ENCODE peak calls at places on chromosomes 1 and 21, in nine cellular contexts. O, G, W, S, R, D, A, H and N are unnamed samples.

GRCh38 chr21:38048241-38048640 is 132.0 kb upstream of the KCNJ6 start:
- DNase-seq in O (no peak), S (no peak), H (no peak), R (no peak), W (no peak), D (no peak), A (peak; percentile 98), G (no peak), N (no peak)

GRCh38 chr1:107661142-107661541 is 303.8 kb downstream of the VAV3 start:
- DNase-seq in D (no peak), A (no peak), W (no peak), S (no peak), R (no peak), O (no peak), G (no peak), H (no peak), N (no peak)

GRCh38 chr1:118884946-118885345 is 103.2 kb downstream of the TBX15 start:
- DNase-seq in W (no peak), A (no peak), R (no peak), O (no peak), G (no peak), S (no peak), D (no peak), H (no peak), N (no peak)

GRCh38 chr1:224592636-224593579 is 23.2 kb upstream of the CNIH3 start:
- DNase-seq in G (no peak), H (no peak), W (no peak), O (peak; percentile 94), S (no peak), D (no peak), R (no peak), A (no peak), N (no peak)

GRCh38 chr1:87712261-87712674 is 383.6 kb downstream of the LMO4 start:
- DNase-seq in W (no peak), H (no peak), R (no peak), A (no peak), D (no peak), O (no peak), G (peak; percentile 7), S (no peak), N (no peak)

GRCh38 chr1:43650306-43650941 is 475 bp downstream of the KDM4A start:
- DNase-seq in W (peak; percentile 84), A (peak; percentile 99), S (peak; percentile 83), O (peak; percentile 99), R (peak; percentile 96), H (peak; percentile 97), D (peak; percentile 89), G (peak; percentile 98), N (peak; percentile 97)

GRCh38 chr1:15178571-15179484 is 25.3 kb downstream of the TMEM51 start:
- DNase-seq in G (peak; percentile 86), O (peak; percentile 95), H (no peak), A (peak; percentile 79), D (no peak), R (no peak), S (no peak), W (no peak), N (no peak)

GRCh38 chr1:70429219-70429618 is 18.2 kb downstream of the CTH start:
- DNase-seq in O (no peak), D (no peak), W (no peak), G (no peak), S (no peak), A (no peak), R (no peak), H (no peak), N (no peak)

GRCh38 chr1:203534526-203534925 is 40.6 kb downstream of the OPTC start:
- DNase-seq in R (peak; percentile 31), A (no peak), G (peak; percentile 78), O (peak; percentile 90), W (no peak), H (no peak), D (no peak), S (no peak), N (peak; percentile 38)

GRCh38 chr1:18448889-18449288 is 31.8 kb upstream of the KLHDC7A start:
- DNase-seq in G (no peak), A (no peak), D (no peak), O (no peak), R (no peak), H (no peak), S (no peak), W (no peak), N (no peak)

GRCh38 chr1:79519084-79519760 is 512.7 kb upstream of the ADGRL4 start:
- DNase-seq in O (no peak), R (no peak), H (no peak), W (no peak), G (no peak), S (no peak), A (no peak), D (no peak), N (no peak)

GRCh38 chr1:30385246-30385940 is 338.0 kb downstream of the MATN1 start:
- DNase-seq in R (no peak), A (no peak), W (no peak), G (no peak), O (no peak), H (no peak), D (no peak), S (no peak), N (no peak)

GRCh38 chr1:93638307-93638847 is 43.3 kb downstream of the BCAR3 start:
- DNase-seq in O (no peak), D (no peak), A (no peak), S (no peak), W (no peak), G (no peak), H (no peak), R (no peak), N (no peak)

GRCh38 chr21:46424621-46425020 is 34.1 kb upstream of the DIP2A start:
- DNase-seq in H (no peak), D (peak; percentile 58), W (no peak), A (no peak), R (no peak), S (no peak), O (no peak), G (no peak), N (no peak)

GRCh38 chr1:177080564-177080963 is 83.9 kb downstream of the ASTN1 start:
- DNase-seq in W (no peak), A (no peak), S (no peak), R (peak; percentile 2), D (no peak), H (no peak), O (no peak), G (no peak), N (no peak)

GRCh38 chr1:53968125-53968513 is 22.0 kb downstream of the LRRC42 start:
- DNase-seq in S (no peak), D (no peak), G (no peak), O (peak; percentile 36), H (no peak), R (no peak), A (no peak), W (no peak), N (no peak)

GRCh38 chr1:111725192-111725591 is 14.0 kb downstream of the INKA2 start:
- DNase-seq in D (no peak), O (no peak), G (no peak), W (no peak), H (peak; percentile 89), S (no peak), R (peak; percentile 43), A (no peak), N (peak; percentile 72)